ENCODE peak calls at places on chromosomes 16 and 17, in nine cellular contexts. U is fibroblast of lung, H is IMR-90, C is lung, R is heart right ventricle, N is heart left ventricle, O is Caco-2, A is body of pancreas, T is AG04450. J is an unnamed sample. For H3K9me3 and H3K27me3, the result is how much of the 10 kb centered on the place peaks cover.

GRCh38 chr17:49407981-49408501 is 6.6 kb downstream of the PHB1 start:
- DNase-seq in U (peak), H (peak), C (peak), R (peak), N (peak), O (peak), A (peak), T (peak), J (peak)

GRCh38 chr17:77145635-77146632 is 5.2 kb downstream of the SEC14L1 start:
- DNase-seq in U (peak), H (peak), C (peak), R (peak), N (peak), O (peak), A (peak), T (no peak), J (peak)

GRCh38 chr17:46138470-46138869 is 54.8 kb downstream of the KANSL1 start:
- DNase-seq in U (no peak), H (no peak), C (no peak), R (no peak), N (no peak), O (no peak), A (no peak), T (no peak), J (no peak)

GRCh38 chr16:70656065-70656711 is 9.8 kb downstream of the IL34 start:
- DNase-seq in U (no peak), H (no peak), C (no peak), R (no peak), N (no peak), O (no peak), A (no peak), T (no peak), J (no peak)

GRCh38 chr16:59632266-59632855 is 898.2 kb upstream of the GOT2 start:
- DNase-seq in U (peak), H (peak), C (no peak), R (no peak), N (no peak), O (no peak), A (no peak), T (no peak), J (no peak)

GRCh38 chr16:67277294-67277998 is 1.9 kb upstream of the PLEKHG4 start:
- DNase-seq in U (peak), H (peak), C (peak), R (no peak), N (peak), O (no peak), A (no peak), T (peak), J (no peak)

GRCh38 chr17:34958438-34958837 is 2.8 kb downstream of the CCT6B start:
- DNase-seq in U (no peak), H (no peak), C (no peak), R (no peak), N (no peak), O (no peak), A (no peak), T (no peak), J (no peak)

GRCh38 chr16:73228649-73229048 is 180.7 kb upstream of the ZFHX3 start:
- DNase-seq in U (peak), H (peak), C (no peak), R (no peak), N (no peak), O (no peak), A (no peak), T (peak), J (no peak)

GRCh38 chr17:49880291-49881053 is 32.6 kb upstream of the TAC4 start:
- DNase-seq in U (peak), H (peak), C (peak), R (peak), N (peak), O (peak), A (peak), T (peak), J (peak)

GRCh38 chr17:79905832-79906231 is 66.6 kb upstream of the CBX4 start:
- DNase-seq in U (no peak), H (no peak), C (no peak), R (no peak), N (no peak), O (peak), A (no peak), T (no peak), J (no peak)

GRCh38 chr16:57434003-57434402 is 13.2 kb downstream of the CIAPIN1 start:
- DNase-seq in U (no peak), H (no peak), C (no peak), R (no peak), N (no peak), O (no peak), A (no peak), T (no peak), J (no peak)

GRCh38 chr17:20304961-20305360 is 162.4 kb downstream of the LGALS9B start:
- DNase-seq in U (no peak), H (no peak), C (no peak), R (no peak), N (no peak), O (no peak), A (no peak), T (no peak), J (no peak)

GRCh38 chr17:70235252-70235651 is 65.9 kb downstream of the KCNJ2 start:
- DNase-seq in U (no peak), H (no peak), C (no peak), R (no peak), N (no peak), O (no peak), A (no peak), T (no peak), J (no peak)

GRCh38 chr17:70225272-70225671 is 55.9 kb downstream of the KCNJ2 start:
- DNase-seq in U (no peak), H (no peak), C (no peak), R (no peak), N (no peak), O (no peak), A (no peak), T (no peak), J (no peak)

DNA sequence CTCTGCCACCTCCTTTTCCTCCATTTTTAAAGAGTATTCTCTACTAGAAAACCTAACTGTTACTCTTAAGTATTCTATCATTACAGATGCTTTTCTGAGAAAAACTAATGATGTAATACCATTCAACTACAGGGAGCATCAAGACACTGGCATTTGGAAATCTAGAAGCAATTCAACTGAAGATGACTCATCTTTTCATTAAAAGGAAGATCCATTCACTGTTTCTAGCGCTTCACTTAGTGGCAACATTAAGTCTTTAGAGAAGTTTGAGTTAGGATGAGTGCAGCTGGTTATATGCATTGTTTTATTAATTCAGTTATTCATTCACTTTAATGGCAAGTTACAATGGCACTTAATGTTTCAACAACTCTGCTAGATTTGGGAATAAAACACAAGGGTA is 61.6 kb downstream of the KCNJ2 start:
- DNase-seq in U (peak), H (no peak), C (no peak), R (no peak), N (no peak), O (no peak), A (no peak), T (no peak), J (no peak)
- H3K9me3 ChIP-seq in U (under half), H (under half), C (under half), R (under half), N (under half), O (under half), A (under half), T (under half), J (under half)

GRCh38 chr17:47732399-47733046 is 513 bp upstream of the TBX21 start:
- DNase-seq in U (no peak), H (no peak), C (no peak), R (no peak), N (no peak), O (peak), A (no peak), T (no peak), J (no peak)

GRCh38 chr17:47728214-47728877 is 4.7 kb upstream of the TBX21 start:
- DNase-seq in U (no peak), H (no peak), C (no peak), R (no peak), N (no peak), O (peak), A (no peak), T (no peak), J (no peak)

GRCh38 chr17:47729486-47729885 is 3.5 kb upstream of the TBX21 start:
- DNase-seq in U (no peak), H (no peak), C (no peak), R (no peak), N (peak), O (peak), A (no peak), T (no peak), J (no peak)

GRCh38 chr17:47731396-47731795 is 1.6 kb upstream of the TBX21 start:
- DNase-seq in U (no peak), H (no peak), C (no peak), R (no peak), N (no peak), O (peak), A (no peak), T (no peak), J (no peak)

GRCh38 chr17:47730681-47731080 is 2.4 kb upstream of the TBX21 start:
- DNase-seq in U (no peak), H (no peak), C (no peak), R (no peak), N (no peak), O (peak), A (no peak), T (no peak), J (no peak)
- H3K27me3 ChIP-seq in U (half or more), H (half or more), C (under half), R (half or more), N (half or more), O (under half), A (under half), T (half or more), J (half or more)

DNA sequence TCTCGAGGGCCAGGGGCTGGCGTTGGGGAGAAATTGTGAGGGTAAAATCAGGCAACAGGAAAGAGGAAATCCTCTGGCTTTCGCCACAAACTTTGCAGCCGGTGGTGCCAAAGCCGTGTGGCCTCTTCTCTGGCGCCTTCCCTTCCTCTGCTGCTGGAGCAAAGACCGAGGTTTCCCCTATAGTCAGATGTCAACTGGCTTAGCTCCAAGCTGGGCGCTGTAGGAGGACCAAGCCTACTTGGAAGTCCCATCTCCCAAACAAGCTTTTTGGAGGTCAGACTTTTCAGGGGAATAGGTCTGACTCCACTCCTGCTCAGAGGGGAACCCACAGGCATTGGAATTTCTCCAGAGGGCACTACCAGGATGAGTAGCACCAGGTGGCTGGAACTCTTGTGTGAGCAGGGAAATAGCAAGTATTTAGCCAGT is 5.0 kb downstream of the IGFBP4 start:
- DNase-seq in U (peak), H (peak), C (no peak), R (no peak), N (peak), O (no peak), A (no peak), T (no peak), J (no peak)
- H3K4me3 ChIP-seq in U (peak), H (peak), C (no peak), R (peak), N (peak), O (no peak), A (no peak), T (peak), J (peak)

GRCh38 chr16:48311242-48311641 is 63.9 kb upstream of the ABCC11 start:
- DNase-seq in U (no peak), H (no peak), C (no peak), R (no peak), N (no peak), O (no peak), A (no peak), T (no peak), J (no peak)
- H3K9me3 ChIP-seq in U (under half), H (under half), C (under half), R (under half), N (under half), O (under half), A (under half), T (under half), J (half or more)

GRCh38 chr16:86579268-86580062 is 1.1 kb downstream of the FOXL1 start:
- DNase-seq in U (no peak), H (no peak), C (no peak), R (peak), N (no peak), O (no peak), A (no peak), T (no peak), J (no peak)
- H3K27me3 ChIP-seq in U (under half), H (under half), C (under half), R (half or more), N (half or more), O (under half), A (under half), T (under half), J (half or more)

GRCh38 chr17:41307647-41308046 is 1.5 kb downstream of the KRTAP16-1 start:
- DNase-seq in U (no peak), H (no peak), C (no peak), R (no peak), N (peak), O (no peak), A (no peak), T (no peak), J (no peak)

GRCh38 chr17:41304091-41304490 is 1.4 kb upstream of the KRTAP29-1 start:
- DNase-seq in U (no peak), H (no peak), C (no peak), R (no peak), N (no peak), O (no peak), A (no peak), T (no peak), J (no peak)

GRCh38 chr17:41308251-41308917 is 725 bp downstream of the KRTAP16-1 start:
- DNase-seq in U (no peak), H (no peak), C (no peak), R (peak), N (peak), O (no peak), A (no peak), T (no peak), J (peak)

GRCh38 chr17:41311111-41311510 is 2.0 kb upstream of the KRTAP16-1 start:
- DNase-seq in U (no peak), H (no peak), C (no peak), R (no peak), N (no peak), O (no peak), A (no peak), T (no peak), J (no peak)

GRCh38 chr17:41308918-41309359 is at the start of gene KRTAP16-1:
- DNase-seq in U (no peak), H (no peak), C (no peak), R (no peak), N (no peak), O (no peak), A (no peak), T (no peak), J (no peak)
- H3K4me3 ChIP-seq in U (no peak), H (no peak), C (no peak), R (no peak), N (no peak), O (no peak), A (no peak), T (no peak), J (no peak)

GRCh38 chr17:8930664-8931063 is 34.8 kb downstream of the PIK3R5 start:
- DNase-seq in U (no peak), H (no peak), C (no peak), R (no peak), N (no peak), O (no peak), A (no peak), T (no peak), J (no peak)
- H3K9me3 ChIP-seq in U (under half), H (under half), C (under half), R (under half), N (under half), O (under half), A (under half), T (under half), J (under half)

GRCh38 chr17:1611715-1612114 is 16.9 kb downstream of the SLC43A2 start:
- DNase-seq in U (no peak), H (no peak), C (no peak), R (no peak), N (no peak), O (no peak), A (no peak), T (no peak), J (no peak)

GRCh38 chr17:1606352-1606985 is 22.2 kb downstream of the SLC43A2 start:
- DNase-seq in U (no peak), H (no peak), C (no peak), R (no peak), N (no peak), O (no peak), A (no peak), T (no peak), J (no peak)

GRCh38 chr17:1607971-1608320 is 20.7 kb downstream of the SLC43A2 start:
- DNase-seq in U (no peak), H (no peak), C (no peak), R (no peak), N (no peak), O (no peak), A (no peak), T (no peak), J (no peak)

GRCh38 chr17:1605681-1606351 is 22.8 kb downstream of the SLC43A2 start:
- DNase-seq in U (no peak), H (no peak), C (no peak), R (no peak), N (no peak), O (no peak), A (no peak), T (no peak), J (no peak)

GRCh38 chr17:1608676-1609075 is 20.0 kb downstream of the SLC43A2 start:
- DNase-seq in U (no peak), H (peak), C (no peak), R (no peak), N (no peak), O (no peak), A (no peak), T (no peak), J (no peak)
- H3K27me3 ChIP-seq in U (under half), H (under half), C (under half), R (under half), N (under half), O (under half), A (under half), T (under half), J (under half)